ENCODE peak calls at places on chromosome 10, in six cellular contexts. U is colonic mucosa, I is IMR-90, H is vagina, W is ovary, M is upper lobe of right lung. S is an unnamed sample.

GRCh38 chr10:30537586-30537985 is 92.0 kb downstream of the LYZL2 start:
- DNase-seq in U (no peak), I (no peak), H (no peak), W (no peak), M (no peak), S (no peak)

GRCh38 chr10:93425861-93426260 is 56.3 kb downstream of the MYOF start:
- DNase-seq in U (no peak), I (no peak), H (no peak), W (no peak), M (no peak), S (no peak)

GRCh38 chr10:46106410-46107255 is 60.6 kb upstream of the MSMB start:
- DNase-seq in U (peak), I (peak), H (peak), W (peak), M (peak), S (peak)

GRCh38 chr10:131806646-131807317 is 94.0 kb upstream of the PPP2R2D start:
- DNase-seq in U (peak), I (no peak), H (no peak), W (no peak), M (no peak), S (peak)

GRCh38 chr10:71684356-71685173 is 35.0 kb downstream of the C10orf105 start:
- DNase-seq in U (peak), I (no peak), H (no peak), W (no peak), M (no peak), S (no peak)

GRCh38 chr10:43265799-43266721 is 805 bp downstream of the RASGEF1A start:
- DNase-seq in U (peak), I (no peak), H (no peak), W (peak), M (peak), S (peak)

GRCh38 chr10:132571565-132572544 is 34.3 kb downstream of the INPP5A start:
- DNase-seq in U (peak), I (peak), H (no peak), W (no peak), M (no peak), S (peak)

GRCh38 chr10:96743988-96744585 is 23.8 kb upstream of the PIK3AP1 start:
- DNase-seq in U (no peak), I (peak), H (no peak), W (no peak), M (no peak), S (peak)

GRCh38 chr10:101566333-101567164 is 21.5 kb downstream of the POLL start:
- DNase-seq in U (no peak), I (peak), H (no peak), W (peak), M (peak), S (peak)

GRCh38 chr10:60200012-60200681 is 189.5 kb downstream of the ANK3 start:
- DNase-seq in U (no peak), I (no peak), H (no peak), W (no peak), M (no peak), S (no peak)

GRCh38 chr10:110398419-110399162 is 93.9 kb upstream of the SMNDC1 start:
- DNase-seq in U (peak), I (peak), H (peak), W (no peak), M (no peak), S (peak)

GRCh38 chr10:72875250-72876055 is 18.1 kb upstream of the OIT3 start:
- DNase-seq in U (no peak), I (peak), H (no peak), W (no peak), M (no peak), S (peak)

GRCh38 chr10:33137356-33138007 is 179.5 kb upstream of the ITGB1 start:
- DNase-seq in U (no peak), I (no peak), H (no peak), W (no peak), M (no peak), S (no peak)

GRCh38 chr10:119416855-119417254 is 125.7 kb downstream of the RGS10 start:
- DNase-seq in U (peak), I (peak), H (no peak), W (peak), M (peak), S (peak)

DNA sequence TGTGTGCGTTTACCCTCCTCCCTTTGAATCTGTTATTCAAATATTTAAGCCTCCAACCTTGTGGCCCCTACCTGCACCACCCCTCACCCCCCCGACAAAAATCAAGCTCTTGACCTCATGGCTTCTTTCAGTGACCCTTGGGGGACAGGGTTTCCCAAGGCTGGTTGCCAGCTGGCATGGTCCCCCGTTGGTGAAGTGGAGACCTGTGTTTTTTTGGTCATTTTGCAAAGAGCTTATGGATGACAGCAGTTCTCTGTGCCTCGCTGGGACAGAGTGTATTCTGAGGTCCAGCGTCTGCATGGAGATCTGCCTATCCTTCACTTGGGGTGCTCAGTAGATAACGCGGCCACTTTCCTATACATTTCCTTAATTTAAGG is 111.0 kb downstream of the TCF7L2 start:
- DNase-seq in U (no peak), I (no peak), H (no peak), W (peak), M (no peak), S (no peak)
- H3K4me3 ChIP-seq in U (no peak), I (no peak), H (no peak), W (no peak), M (no peak), S (no peak)

DNA sequence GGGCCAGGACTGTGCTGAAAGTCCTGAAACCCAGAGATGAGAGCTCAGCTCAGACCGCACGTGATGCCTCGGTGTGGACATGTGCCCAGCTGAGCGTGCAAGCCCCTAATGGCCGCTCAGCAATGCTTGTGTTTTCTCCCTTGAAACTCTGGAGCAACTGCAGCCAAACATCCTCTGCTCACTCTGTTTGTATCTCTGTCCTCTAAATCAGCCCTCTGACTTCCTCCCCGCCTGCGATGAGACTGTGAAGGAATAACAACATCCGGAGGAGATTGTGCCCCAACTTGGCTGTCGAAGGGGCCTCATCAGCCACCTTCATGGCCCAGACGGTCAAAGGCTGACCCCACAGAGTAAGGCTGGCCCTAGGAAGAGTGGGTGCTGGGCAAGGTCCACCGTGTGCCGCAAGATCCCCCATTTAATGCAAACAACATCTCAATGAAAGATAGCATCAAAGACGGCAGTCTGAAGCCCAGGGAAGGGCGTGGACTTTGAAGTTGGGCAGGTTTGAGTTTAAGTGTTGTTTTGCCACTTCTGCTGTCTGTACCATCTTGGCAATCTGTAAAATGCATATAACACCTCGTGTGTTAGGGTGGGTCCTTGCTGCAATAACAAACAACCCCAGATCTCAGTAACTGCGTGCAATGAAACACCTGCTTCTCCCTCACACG is 39.9 kb downstream of the CALML3 start:
- DNase-seq in U (no peak), I (no peak), H (no peak), W (no peak), M (peak), S (peak)
- H3K4me3 ChIP-seq in U (no peak), I (no peak), H (no peak), W (no peak), M (no peak), S (no peak)

GRCh38 chr10:123150986-123151738 is 3.0 kb upstream of the BUB3 start:
- DNase-seq in U (peak), I (peak), H (no peak), W (no peak), M (peak), S (peak)
- H3K4me3 ChIP-seq in U (peak), I (no peak), H (peak), W (no peak), M (peak), S (peak)

DNA sequence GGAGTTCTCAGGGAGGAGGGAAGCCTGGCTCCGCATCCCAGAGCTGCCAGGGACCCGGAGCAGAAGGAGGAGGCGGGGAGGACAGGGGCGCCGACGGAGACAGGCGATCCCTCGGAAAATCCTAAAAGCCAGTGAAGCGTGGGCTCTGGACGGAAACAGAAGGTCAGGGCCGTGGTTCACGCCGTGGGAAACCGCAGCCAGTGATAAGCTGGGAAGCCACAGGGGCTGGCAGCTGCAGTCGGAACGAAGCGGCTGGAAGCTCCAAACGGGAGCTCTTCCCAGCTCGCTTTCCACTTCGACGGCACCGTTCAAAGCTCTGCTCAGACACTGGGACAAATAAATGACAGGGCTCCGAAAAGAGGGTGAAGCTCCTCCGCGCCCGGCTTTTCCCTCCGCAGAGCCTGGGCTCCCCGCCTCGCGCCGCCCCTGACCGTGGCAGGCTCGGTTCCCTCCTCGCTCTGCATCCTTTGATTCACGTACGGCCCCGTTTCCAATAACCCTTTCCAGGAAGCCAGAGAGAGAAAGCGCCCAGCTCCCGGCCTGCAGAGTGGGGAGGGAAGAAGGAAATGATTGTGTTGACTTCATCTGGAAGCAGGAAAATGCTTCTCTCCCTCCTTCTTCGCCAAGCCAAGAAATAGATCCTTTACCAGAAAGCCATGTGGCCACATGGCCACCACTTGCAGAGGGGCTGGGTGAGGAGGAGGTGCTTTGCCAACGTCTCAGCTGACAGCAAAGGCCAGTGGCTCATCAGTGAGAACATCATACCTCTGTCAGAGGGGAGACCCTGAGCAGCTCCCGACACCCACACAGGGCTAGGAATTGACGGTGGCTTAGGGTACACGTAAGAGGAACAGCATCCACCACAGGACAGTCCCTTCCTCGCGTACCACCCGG is 57.4 kb downstream of the ADRB1 start:
- DNase-seq in U (peak), I (peak), H (no peak), W (peak), M (no peak), S (peak)
- H3K4me3 ChIP-seq in U (peak), I (peak), H (peak), W (peak), M (peak), S (peak)